ENCODE peak calls at places on chromosomes 6 and 20, in eight cellular contexts. V is gastrocnemius medialis, M is IMR-90, W is A549, X is ovary, L is stomach, C is NB4, K is transverse colon. B is an unnamed sample.

GRCh38 chr20:37366749-37367148 is 20.8 kb downstream of the SRC start:
- DNase-seq in V (no peak), M (no peak), W (no peak), X (no peak), L (no peak), C (no peak), K (no peak), B (no peak)

GRCh38 chr6:45678063-45678620 is 300.4 kb upstream of the SUPT3H start:
- DNase-seq in V (no peak), M (no peak), W (no peak), X (no peak), L (no peak), C (no peak), K (no peak), B (no peak)

GRCh38 chr6:20335872-20336271 is 65.8 kb upstream of the E2F3 start:
- DNase-seq in V (no peak), M (no peak), W (no peak), X (no peak), L (no peak), C (no peak), K (no peak), B (no peak)

GRCh38 chr6:35185302-35185681 is 28.5 kb upstream of the SCUBE3 start:
- DNase-seq in V (no peak), M (peak), W (peak), X (no peak), L (peak), C (no peak), K (no peak), B (no peak)

GRCh38 chr6:122130026-122130348 is 269.5 kb upstream of the HSF2 start:
- DNase-seq in V (peak), M (no peak), W (no peak), X (no peak), L (no peak), C (no peak), K (no peak), B (no peak)

GRCh38 chr6:137743493-137743892 is 123.6 kb upstream of the TNFAIP3 start:
- DNase-seq in V (no peak), M (no peak), W (no peak), X (no peak), L (no peak), C (no peak), K (no peak), B (no peak)

GRCh38 chr20:16257813-16258430 is 315.3 kb downstream of the KIF16B start:
- DNase-seq in V (no peak), M (no peak), W (no peak), X (no peak), L (no peak), C (no peak), K (no peak), B (no peak)

GRCh38 chr20:50625986-50626677 is 65.2 kb downstream of the RIPOR3 start:
- DNase-seq in V (peak), M (peak), W (peak), X (peak), L (peak), C (peak), K (peak), B (no peak)

GRCh38 chr6:99334526-99335127 is 14.8 kb downstream of the FAXC start:
- DNase-seq in V (no peak), M (peak), W (peak), X (no peak), L (no peak), C (peak), K (no peak), B (no peak)

GRCh38 chr6:1182722-1183521 is 129.0 kb upstream of the FOXQ1 start:
- DNase-seq in V (no peak), M (no peak), W (no peak), X (no peak), L (peak), C (no peak), K (no peak), B (no peak)

GRCh38 chr6:46370622-46371021 is 120.6 kb downstream of the RCAN2 start:
- DNase-seq in V (no peak), M (peak), W (no peak), X (no peak), L (no peak), C (peak), K (no peak), B (no peak)

GRCh38 chr20:49045440-49046086 is 549 bp upstream of the CSE1L start:
- DNase-seq in V (peak), M (peak), W (no peak), X (no peak), L (peak), C (peak), K (peak), B (peak)

GRCh38 chr6:137793805-137794508 is 73.1 kb upstream of the TNFAIP3 start:
- DNase-seq in V (no peak), M (no peak), W (no peak), X (no peak), L (no peak), C (no peak), K (no peak), B (no peak)

GRCh38 chr6:43125119-43125518 is 46.0 kb upstream of the SRF start:
- DNase-seq in V (no peak), M (peak), W (no peak), X (peak), L (no peak), C (no peak), K (no peak), B (no peak)

GRCh38 chr6:15308445-15309213 is 62.8 kb downstream of the JARID2 start:
- DNase-seq in V (no peak), M (peak), W (no peak), X (no peak), L (no peak), C (peak), K (no peak), B (no peak)

GRCh38 chr20:46578745-46579144 is 28.3 kb upstream of the OCSTAMP start:
- DNase-seq in V (no peak), M (no peak), W (no peak), X (no peak), L (no peak), C (no peak), K (no peak), B (no peak)

GRCh38 chr20:1507276-1507675 is 16.1 kb upstream of the SIRPB2 start:
- DNase-seq in V (no peak), M (no peak), W (no peak), X (no peak), L (no peak), C (no peak), K (no peak), B (no peak)

GRCh38 chr20:8223096-8223870 is 91.2 kb downstream of the PLCB1 start:
- DNase-seq in V (no peak), M (peak), W (peak), X (no peak), L (no peak), C (no peak), K (no peak), B (no peak)

GRCh38 chr20:18926972-18927371 is 113.4 kb downstream of the SCP2D1 start:
- DNase-seq in V (no peak), M (no peak), W (no peak), X (no peak), L (no peak), C (no peak), K (no peak), B (no peak)

GRCh38 chr6:14703586-14703985 is 542.3 kb upstream of the JARID2 start:
- DNase-seq in V (no peak), M (peak), W (no peak), X (no peak), L (no peak), C (peak), K (no peak), B (no peak)

GRCh38 chr6:148530394-148530923 is 187.8 kb downstream of the SASH1 start:
- DNase-seq in V (no peak), M (peak), W (peak), X (no peak), L (no peak), C (peak), K (no peak), B (no peak)

GRCh38 chr6:75893058-75893775 is 144.2 kb downstream of the MYO6 start:
- DNase-seq in V (no peak), M (peak), W (peak), X (no peak), L (no peak), C (peak), K (no peak), B (no peak)

GRCh38 chr6:148851683-148852556 is 105.1 kb downstream of the UST start:
- DNase-seq in V (no peak), M (no peak), W (no peak), X (no peak), L (peak), C (no peak), K (no peak), B (no peak)

GRCh38 chr6:108132863-108133262 is 33.0 kb upstream of the NR2E1 start:
- DNase-seq in V (no peak), M (no peak), W (no peak), X (no peak), L (no peak), C (peak), K (no peak), B (no peak)

GRCh38 chr6:108133594-108134179 is 32.1 kb upstream of the NR2E1 start:
- DNase-seq in V (no peak), M (peak), W (peak), X (peak), L (peak), C (peak), K (peak), B (peak)

DNA sequence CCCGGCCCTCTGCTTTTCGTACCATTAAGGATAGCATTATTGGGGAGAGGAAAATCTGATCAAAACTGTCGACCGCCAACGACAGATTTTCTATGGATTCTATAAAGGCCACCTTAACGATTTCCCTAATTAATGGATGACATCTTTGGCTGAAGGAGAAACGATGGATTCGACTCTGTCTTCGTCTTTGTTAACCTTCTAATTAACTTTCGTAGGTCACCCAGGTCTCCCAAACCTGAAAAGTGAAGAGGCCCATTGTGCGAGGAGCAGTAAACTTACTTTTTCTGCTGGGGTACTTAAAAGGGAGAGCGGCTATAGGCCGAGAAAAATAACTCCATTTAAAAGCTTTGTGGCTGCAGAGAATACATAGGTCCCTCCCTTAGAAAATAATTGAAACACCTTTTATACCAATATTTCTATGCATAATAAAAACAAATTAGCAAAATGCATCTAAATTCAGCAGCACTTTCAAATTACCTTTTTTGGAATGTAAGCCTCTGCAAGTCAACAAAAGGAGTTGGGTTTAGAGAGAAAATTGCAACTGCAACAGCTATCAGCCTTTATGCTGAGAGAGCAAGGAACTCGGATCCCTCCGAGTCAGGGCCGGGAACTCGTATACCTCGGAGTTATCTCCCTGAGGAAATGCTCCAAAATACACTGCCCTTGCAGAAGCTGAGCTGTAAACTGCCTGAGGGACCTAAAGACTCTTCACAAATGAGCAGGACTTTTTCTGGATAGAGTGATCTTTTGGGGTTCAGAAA is 31.4 kb upstream of the NR2E1 start:
- DNase-seq in V (no peak), M (no peak), W (no peak), X (no peak), L (no peak), C (no peak), K (no peak), B (no peak)
- H3K4me3 ChIP-seq in V (peak), M (no peak), W (no peak), X (peak), L (peak), C (no peak), K (peak), B (no peak)

GRCh38 chr20:51801220-51801991 is 915 bp downstream of the SALL4 start:
- DNase-seq in V (no peak), M (no peak), W (peak), X (no peak), L (peak), C (no peak), K (no peak), B (no peak)
- TF ChIP-seq CTCF in V (no peak), M (peak), W (peak), X (no peak), L (no peak), C (no peak), K (no peak), B (no peak)

DNA sequence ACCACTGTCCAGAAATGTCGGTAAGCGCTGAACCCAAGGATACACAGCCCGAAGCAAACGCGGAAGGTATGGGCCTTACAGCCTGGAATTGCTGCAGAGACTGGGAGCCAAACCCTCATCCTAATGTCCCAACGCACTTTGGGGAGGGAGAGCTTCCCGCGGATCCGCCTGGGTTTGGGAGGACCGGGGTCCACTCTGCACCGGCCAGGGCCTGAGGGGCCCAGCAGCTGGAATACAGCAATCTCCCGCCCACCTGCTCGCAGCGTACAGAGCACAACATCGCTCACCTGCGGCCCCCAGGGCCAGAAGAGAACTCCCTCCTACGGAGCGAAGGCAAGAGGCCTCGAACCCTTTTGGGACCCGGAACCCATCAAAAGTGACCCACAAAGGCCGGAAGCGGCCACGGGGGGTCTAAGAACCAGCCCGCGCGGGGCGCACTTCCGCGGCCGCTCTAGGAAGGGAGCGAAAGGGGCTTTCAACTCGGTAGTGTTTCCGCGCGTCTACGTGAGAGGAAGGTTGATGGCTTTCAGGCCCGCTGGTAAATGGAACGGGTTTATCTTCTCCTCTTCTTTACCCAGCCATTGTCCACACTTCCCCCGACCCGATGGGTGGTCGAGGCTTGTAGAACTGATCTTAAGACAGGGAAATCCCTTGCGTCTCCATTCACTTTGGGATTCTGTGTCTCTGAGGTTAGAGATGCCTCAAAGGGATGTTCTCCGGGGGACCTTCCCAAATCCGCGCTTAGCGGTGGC is at the start of gene ZSCAN12:
- DNase-seq in V (peak), M (peak), W (peak), X (peak), L (peak), C (peak), K (peak), B (peak)
- TF ChIP-seq POLR2A in V (no peak), M (peak), W (peak), X (no peak), L (no peak), C (peak), K (no peak), B (no peak)

GRCh38 chr6:119575721-119576120 is 226.2 kb upstream of the MAN1A1 start:
- DNase-seq in V (no peak), M (peak), W (no peak), X (no peak), L (no peak), C (no peak), K (no peak), B (no peak)
- H3K4me3 ChIP-seq in V (no peak), M (no peak), W (no peak), X (no peak), L (no peak), C (no peak), K (no peak), B (no peak)

GRCh38 chr20:11582073-11582472 is 335.6 kb upstream of the BTBD3 start:
- DNase-seq in V (no peak), M (no peak), W (no peak), X (no peak), L (no peak), C (no peak), K (no peak), B (no peak)

GRCh38 chr20:11581271-11581670 is 336.4 kb upstream of the BTBD3 start:
- DNase-seq in V (no peak), M (no peak), W (peak), X (no peak), L (no peak), C (peak), K (no peak), B (no peak)

GRCh38 chr20:11588875-11589274 is 328.8 kb upstream of the BTBD3 start:
- DNase-seq in V (no peak), M (no peak), W (no peak), X (no peak), L (no peak), C (no peak), K (no peak), B (no peak)

GRCh38 chr20:11585752-11586352 is 331.8 kb upstream of the BTBD3 start:
- DNase-seq in V (no peak), M (peak), W (peak), X (no peak), L (no peak), C (peak), K (no peak), B (no peak)
- TF ChIP-seq CTCF in V (no peak), M (peak), W (peak), X (no peak), L (no peak), C (no peak), K (no peak), B (no peak)

B was measured in lower leg skin.